ENCODE peak calls at places on chromosomes 2 and 18, in eight cellular contexts. S is BJ, W is heart left ventricle, K is GM12865, Q is LNCaP clone FGC, I is tibial artery, G is astrocyte of the spinal cord, R is body of pancreas. B is an unnamed sample.

GRCh38 chr2:133768261-133769021 is 200.2 kb upstream of the NCKAP5 start:
- DNase-seq in R (peak; percentile 53), W (peak; percentile 76), I (no peak), S (no peak), G (no peak), Q (no peak), K (no peak), B (no peak)

GRCh38 chr2:48601349-48601748 is 16.3 kb upstream of the GTF2A1L start:
- DNase-seq in I (no peak), G (no peak), Q (no peak), R (no peak), W (no peak), K (peak; percentile 39), S (no peak), B (no peak)

GRCh38 chr2:104872866-104873688 is 19.2 kb downstream of the POU3F3 start:
- DNase-seq in S (no peak), Q (peak; percentile 31), R (peak; percentile 68), W (peak; percentile 40), K (peak; percentile 73), G (peak; percentile 74), I (no peak), B (no peak)

GRCh38 chr2:42060718-42061619 is 13.1 kb downstream of the PKDCC start:
- DNase-seq in I (peak; percentile 88), Q (no peak), W (peak; percentile 69), S (no peak), K (no peak), G (no peak), R (peak; percentile 24), B (peak; percentile 48)

GRCh38 chr18:4453712-4454547 is 1.2 kb downstream of the DLGAP1 start:
- DNase-seq in S (no peak), K (no peak), I (no peak), R (no peak), Q (no peak), W (no peak), G (no peak), B (no peak)

GRCh38 chr2:26469092-26469710 is 8.7 kb downstream of the OTOF start:
- DNase-seq in K (peak; percentile 84), W (no peak), S (no peak), R (peak; percentile 57), I (no peak), Q (peak; percentile 36), G (peak; percentile 71), B (no peak)

GRCh38 chr2:218255441-218255840 is 5.4 kb upstream of the GPBAR1 start:
- DNase-seq in S (no peak), Q (no peak), I (no peak), W (no peak), K (no peak), R (no peak), G (peak; percentile 29), B (no peak)

GRCh38 chr2:216474925-216475670 is 23.5 kb upstream of the RPL37A start:
- DNase-seq in I (no peak), W (no peak), G (no peak), R (no peak), K (peak; percentile 51), S (no peak), Q (no peak), B (no peak)

GRCh38 chr18:72058851-72059250 is 485.3 kb downstream of the CBLN2 start:
- DNase-seq in Q (no peak), K (no peak), G (no peak), S (no peak), W (no peak), I (no peak), R (no peak), B (no peak)

GRCh38 chr2:201908901-201909300 is 102.6 kb downstream of the CDK15 start:
- DNase-seq in G (no peak), I (no peak), W (no peak), S (no peak), R (no peak), K (no peak), Q (no peak), B (no peak)

GRCh38 chr2:241354668-241355658 is 1.1 kb upstream of the FARP2 start:
- DNase-seq in W (peak; percentile 90), Q (peak; percentile 70), K (peak; percentile 93), G (peak; percentile 81), I (peak; percentile 94), R (peak; percentile 96), S (no peak), B (peak; percentile 77)

GRCh38 chr2:101223814-101224231 is 28.9 kb upstream of the CNOT11 start:
- DNase-seq in R (no peak), S (no peak), Q (no peak), W (no peak), G (no peak), I (no peak), K (peak; percentile 94), B (peak; percentile 57)

GRCh38 chr2:180705122-180705521 is 275.3 kb upstream of the UBE2E3 start:
- DNase-seq in Q (no peak), R (no peak), S (no peak), G (peak; percentile 26), W (no peak), K (no peak), I (no peak), B (no peak)

GRCh38 chr2:847669-848068 is 103.0 kb upstream of the SNTG2 start:
- DNase-seq in S (no peak), G (no peak), Q (no peak), R (no peak), I (no peak), K (no peak), W (no peak), B (no peak)

GRCh38 chr2:187057466-187057865 is 208.5 kb upstream of the ZSWIM2 start:
- DNase-seq in I (no peak), W (no peak), Q (no peak), R (no peak), G (no peak), S (no peak), K (no peak), B (no peak)

GRCh38 chr18:76306685-76307292 is 188.3 kb downstream of the ZNF516 start:
- DNase-seq in Q (no peak), W (no peak), S (no peak), G (no peak), R (no peak), I (no peak), K (peak; percentile 82), B (no peak)

GRCh38 chr2:200703132-200703925 is 108.4 kb upstream of the BZW1 start:
- DNase-seq in K (peak; percentile 64), S (peak; percentile 26), G (peak; percentile 85), I (no peak), W (no peak), Q (peak; percentile 49), R (peak; percentile 40), B (no peak)

GRCh38 chr18:24019641-24020331 is 5.2 kb downstream of the TTC39C start:
- DNase-seq in W (no peak), I (no peak), G (peak; percentile 26), S (no peak), R (no peak), K (peak; percentile 93), Q (no peak), B (no peak)

GRCh38 chr2:87403893-87404175 is 344.1 kb upstream of the PLGLB2 start:
- DNase-seq in Q (no peak), S (no peak), W (no peak), I (no peak), K (no peak), R (no peak), G (no peak), B (no peak)

GRCh38 chr2:181070119-181070833 is 89.9 kb downstream of the UBE2E3 start:
- DNase-seq in I (no peak), Q (no peak), R (no peak), S (no peak), K (no peak), G (peak; percentile 64), W (no peak), B (no peak)

GRCh38 chr18:21928925-21929324 is 188.3 kb downstream of the MIB1 start:
- DNase-seq in K (no peak), W (no peak), R (no peak), I (no peak), G (no peak), Q (no peak), S (no peak), B (no peak)

GRCh38 chr2:102848366-102848839 is 86.6 kb downstream of the TMEM182 start:
- DNase-seq in W (peak; percentile 87), I (peak; percentile 80), K (peak; percentile 8), G (peak; percentile 55), S (no peak), Q (no peak), R (peak; percentile 81), B (peak; percentile 67)

GRCh38 chr2:43818761-43819160 is 19.9 kb downstream of the ABCG5 start:
- DNase-seq in G (peak; percentile 34), K (peak; percentile 6), S (no peak), W (no peak), R (peak; percentile 53), Q (no peak), I (no peak), B (peak; percentile 75)

GRCh38 chr2:50491541-50492114 is 540.3 kb downstream of the NRXN1 start:
- DNase-seq in I (no peak), G (peak; percentile 39), K (peak; percentile 43), Q (no peak), W (no peak), S (no peak), R (peak; percentile 40), B (no peak)
- TF ChIP-seq CTCF in I (peak; percentile 22), G (peak; percentile 71), K (peak; percentile 62), Q (peak; percentile 49), W (peak; percentile 49), S (peak; percentile 68), R (peak; percentile 47), B (peak; percentile 47)

DNA sequence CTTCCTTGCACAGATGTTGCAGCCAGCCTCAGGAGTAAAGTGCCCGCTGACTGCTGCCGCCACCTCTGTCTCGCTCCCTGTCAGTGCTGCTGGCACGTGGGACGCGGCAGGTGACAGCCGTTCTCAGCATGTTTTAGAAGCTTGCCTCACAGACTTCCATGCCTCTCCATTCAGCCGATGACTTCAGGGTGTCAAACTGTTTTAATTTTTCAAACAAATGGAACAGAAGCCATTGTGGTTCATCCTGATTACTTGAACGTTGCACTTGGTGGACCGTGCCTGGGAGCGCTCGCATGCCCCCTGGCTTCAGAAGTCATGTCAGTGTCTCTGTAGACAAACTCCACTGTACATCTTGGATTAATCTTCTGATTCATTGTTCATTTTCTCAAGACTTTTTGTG is 62.7 kb upstream of the EML6 start:
- DNase-seq in S (no peak), G (no peak), W (no peak), I (no peak), R (no peak), Q (no peak), K (no peak), B (no peak)
- TF ChIP-seq CTCF in S (peak; percentile 13), G (no peak), W (no peak), I (no peak), R (no peak), Q (no peak), K (no peak), B (no peak)

GRCh38 chr2:197858607-197859140 is 54.3 kb downstream of the PLCL1 start:
- DNase-seq in W (no peak), I (no peak), S (no peak), Q (no peak), G (no peak), K (no peak), R (no peak), B (no peak)
- TF ChIP-seq CTCF in W (no peak), I (no peak), S (no peak), Q (no peak), G (no peak), K (no peak), R (no peak), B (no peak)

DNA sequence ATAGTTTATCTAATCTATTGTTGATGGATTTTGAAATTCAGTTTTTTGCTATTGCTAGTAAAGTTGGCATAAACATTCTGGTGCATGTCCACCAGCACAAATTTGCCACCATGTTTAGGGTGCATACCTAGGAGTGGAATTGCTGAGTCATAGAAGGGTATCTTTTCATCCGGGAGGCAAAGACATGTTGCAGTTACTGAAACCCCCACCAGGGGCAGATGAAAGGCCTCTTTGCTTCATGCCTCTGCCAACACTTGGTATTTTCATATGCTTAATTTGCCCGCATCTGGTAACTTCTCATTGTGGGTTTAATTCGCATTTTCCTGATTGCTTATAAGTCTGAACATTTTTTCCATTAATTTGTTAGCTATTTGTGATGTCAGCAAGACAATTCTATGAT is 8.2 kb downstream of the DCC start:
- DNase-seq in G (no peak), S (no peak), W (no peak), I (no peak), K (peak; percentile 33), Q (no peak), R (no peak), B (no peak)
- TF ChIP-seq CTCF in G (peak; percentile 51), S (peak; percentile 21), W (peak; percentile 18), I (no peak), K (peak; percentile 42), Q (no peak), R (no peak), B (no peak)

B was measured in CD14-positive monocyte.